ENCODE peak calls at places on chromosomes 12 and 14, in six cellular contexts. One of them, this sample, is unnamed.

GRCh38 chr14:33452982-33453381 is 497.9 kb downstream of the EGLN3 start:
- DNase-seq in kidney tubule cell: no peak
- DNase-seq in GM04504: no peak
- DNase-seq in stimulated activated naive CD8-positive, alpha-beta T cell treated with anti-CD3 and anti-CD28 coated beads, Interleukin-15, amount 100 ng/mL, for 72 hours: no peak
- DNase-seq in mucosa of gallbladder: no peak
- DNase-seq in amniotic stem cell: no peak
- DNase-seq in this sample: no peak

GRCh38 chr12:77062846-77063461 is 2.4 kb downstream of the E2F7 start:
- DNase-seq in kidney tubule cell: peak; percentile 43
- DNase-seq in GM04504: no peak
- DNase-seq in stimulated activated naive CD8-positive, alpha-beta T cell treated with anti-CD3 and anti-CD28 coated beads, Interleukin-15, amount 100 ng/mL, for 72 hours: no peak
- DNase-seq in mucosa of gallbladder: peak; percentile 26
- DNase-seq in amniotic stem cell: no peak
- DNase-seq in this sample: no peak

GRCh38 chr12:114858388-114859146 is 174.6 kb upstream of the TBX3 start:
- DNase-seq in kidney tubule cell: no peak
- DNase-seq in GM04504: no peak
- DNase-seq in stimulated activated naive CD8-positive, alpha-beta T cell treated with anti-CD3 and anti-CD28 coated beads, Interleukin-15, amount 100 ng/mL, for 72 hours: no peak
- DNase-seq in mucosa of gallbladder: no peak
- DNase-seq in amniotic stem cell: no peak
- DNase-seq in this sample: no peak

GRCh38 chr14:93935213-93935612 is 8.1 kb downstream of the FAM181A start:
- DNase-seq in kidney tubule cell: no peak
- DNase-seq in amniotic stem cell: no peak
- DNase-seq in GM04504: no peak
- DNase-seq in mucosa of gallbladder: no peak
- DNase-seq in stimulated activated naive CD8-positive, alpha-beta T cell treated with anti-CD3 and anti-CD28 coated beads, Interleukin-15, amount 100 ng/mL, for 72 hours: no peak
- DNase-seq in this sample: no peak

GRCh38 chr14:91264151-91265150 is 19.9 kb upstream of the GPR68 start:
- DNase-seq in kidney tubule cell: no peak
- DNase-seq in amniotic stem cell: no peak
- DNase-seq in stimulated activated naive CD8-positive, alpha-beta T cell treated with anti-CD3 and anti-CD28 coated beads, Interleukin-15, amount 100 ng/mL, for 72 hours: no peak
- DNase-seq in mucosa of gallbladder: no peak
- DNase-seq in GM04504: no peak
- DNase-seq in this sample: no peak

GRCh38 chr12:54448344-54448743 is 25.1 kb downstream of the GTSF1 start:
- DNase-seq in amniotic stem cell: no peak
- DNase-seq in kidney tubule cell: no peak
- DNase-seq in stimulated activated naive CD8-positive, alpha-beta T cell treated with anti-CD3 and anti-CD28 coated beads, Interleukin-15, amount 100 ng/mL, for 72 hours: no peak
- DNase-seq in GM04504: no peak
- DNase-seq in mucosa of gallbladder: no peak
- DNase-seq in this sample: no peak

GRCh38 chr12:49622501-49623141 is 740 bp upstream of the PRPF40B start:
- DNase-seq in mucosa of gallbladder: peak; percentile 28
- DNase-seq in amniotic stem cell: no peak
- DNase-seq in GM04504: no peak
- DNase-seq in kidney tubule cell: peak; percentile 45
- DNase-seq in stimulated activated naive CD8-positive, alpha-beta T cell treated with anti-CD3 and anti-CD28 coated beads, Interleukin-15, amount 100 ng/mL, for 72 hours: peak; percentile 76
- DNase-seq in this sample: no peak

GRCh38 chr12:31702047-31702446 is 26.8 kb downstream of the AMN1 start:
- DNase-seq in stimulated activated naive CD8-positive, alpha-beta T cell treated with anti-CD3 and anti-CD28 coated beads, Interleukin-15, amount 100 ng/mL, for 72 hours: no peak
- DNase-seq in GM04504: peak; percentile 2
- DNase-seq in mucosa of gallbladder: no peak
- DNase-seq in amniotic stem cell: no peak
- DNase-seq in kidney tubule cell: peak; percentile 20
- DNase-seq in this sample: no peak

GRCh38 chr14:62126885-62127478 is 364.8 kb downstream of the SNAPC1 start:
- DNase-seq in stimulated activated naive CD8-positive, alpha-beta T cell treated with anti-CD3 and anti-CD28 coated beads, Interleukin-15, amount 100 ng/mL, for 72 hours: no peak
- DNase-seq in kidney tubule cell: peak; percentile 68
- DNase-seq in GM04504: peak; percentile 23
- DNase-seq in amniotic stem cell: peak; percentile 38
- DNase-seq in mucosa of gallbladder: peak; percentile 17
- DNase-seq in this sample: no peak

GRCh38 chr14:73236157-73236556 is 1.1 kb upstream of the PAPLN start:
- DNase-seq in kidney tubule cell: no peak
- DNase-seq in stimulated activated naive CD8-positive, alpha-beta T cell treated with anti-CD3 and anti-CD28 coated beads, Interleukin-15, amount 100 ng/mL, for 72 hours: no peak
- DNase-seq in mucosa of gallbladder: no peak
- DNase-seq in amniotic stem cell: no peak
- DNase-seq in GM04504: no peak
- DNase-seq in this sample: no peak

GRCh38 chr14:68784995-68785816 is 7.7 kb downstream of the ZFP36L1 start:
- DNase-seq in stimulated activated naive CD8-positive, alpha-beta T cell treated with anti-CD3 and anti-CD28 coated beads, Interleukin-15, amount 100 ng/mL, for 72 hours: no peak
- DNase-seq in amniotic stem cell: no peak
- DNase-seq in GM04504: no peak
- DNase-seq in mucosa of gallbladder: no peak
- DNase-seq in kidney tubule cell: peak; percentile 99
- DNase-seq in this sample: no peak

GRCh38 chr14:60839057-60839456 is 104.5 kb downstream of the MNAT1 start:
- DNase-seq in stimulated activated naive CD8-positive, alpha-beta T cell treated with anti-CD3 and anti-CD28 coated beads, Interleukin-15, amount 100 ng/mL, for 72 hours: no peak
- DNase-seq in kidney tubule cell: no peak
- DNase-seq in mucosa of gallbladder: no peak
- DNase-seq in GM04504: no peak
- DNase-seq in amniotic stem cell: no peak
- DNase-seq in this sample: no peak

GRCh38 chr12:47722926-47723631 is 2.2 kb downstream of the ENDOU start:
- DNase-seq in kidney tubule cell: no peak
- DNase-seq in GM04504: no peak
- DNase-seq in mucosa of gallbladder: no peak
- DNase-seq in amniotic stem cell: no peak
- DNase-seq in stimulated activated naive CD8-positive, alpha-beta T cell treated with anti-CD3 and anti-CD28 coated beads, Interleukin-15, amount 100 ng/mL, for 72 hours: no peak
- DNase-seq in this sample: no peak

GRCh38 chr12:31386364-31386777 is 60.4 kb upstream of the SINHCAF start:
- DNase-seq in GM04504: no peak
- DNase-seq in mucosa of gallbladder: no peak
- DNase-seq in stimulated activated naive CD8-positive, alpha-beta T cell treated with anti-CD3 and anti-CD28 coated beads, Interleukin-15, amount 100 ng/mL, for 72 hours: no peak
- DNase-seq in amniotic stem cell: no peak
- DNase-seq in kidney tubule cell: no peak
- DNase-seq in this sample: no peak

GRCh38 chr12:63400746-63401145 is 249.7 kb upstream of the AVPR1A start:
- DNase-seq in mucosa of gallbladder: no peak
- DNase-seq in kidney tubule cell: peak; percentile 89
- DNase-seq in stimulated activated naive CD8-positive, alpha-beta T cell treated with anti-CD3 and anti-CD28 coated beads, Interleukin-15, amount 100 ng/mL, for 72 hours: no peak
- DNase-seq in GM04504: no peak
- DNase-seq in amniotic stem cell: no peak
- DNase-seq in this sample: no peak

GRCh38 chr12:53229454-53229853 is 2.6 kb downstream of the RARG start:
- DNase-seq in stimulated activated naive CD8-positive, alpha-beta T cell treated with anti-CD3 and anti-CD28 coated beads, Interleukin-15, amount 100 ng/mL, for 72 hours: no peak
- DNase-seq in GM04504: no peak
- DNase-seq in mucosa of gallbladder: no peak
- DNase-seq in amniotic stem cell: no peak
- DNase-seq in kidney tubule cell: no peak
- DNase-seq in this sample: no peak

GRCh38 chr14:75449703-75450102 is 21.9 kb downstream of the JDP2 start:
- DNase-seq in stimulated activated naive CD8-positive, alpha-beta T cell treated with anti-CD3 and anti-CD28 coated beads, Interleukin-15, amount 100 ng/mL, for 72 hours: no peak
- DNase-seq in kidney tubule cell: no peak
- DNase-seq in mucosa of gallbladder: no peak
- DNase-seq in amniotic stem cell: no peak
- DNase-seq in GM04504: no peak
- DNase-seq in this sample: no peak

GRCh38 chr12:66131067-66131688 is 628 bp upstream of the LLPH start:
- DNase-seq in mucosa of gallbladder: no peak
- DNase-seq in stimulated activated naive CD8-positive, alpha-beta T cell treated with anti-CD3 and anti-CD28 coated beads, Interleukin-15, amount 100 ng/mL, for 72 hours: no peak
- DNase-seq in GM04504: no peak
- DNase-seq in kidney tubule cell: no peak
- DNase-seq in amniotic stem cell: no peak
- DNase-seq in this sample: no peak

GRCh38 chr14:21300892-21301291 is 21.0 kb downstream of the RPGRIP1 start:
- DNase-seq in amniotic stem cell: no peak
- DNase-seq in stimulated activated naive CD8-positive, alpha-beta T cell treated with anti-CD3 and anti-CD28 coated beads, Interleukin-15, amount 100 ng/mL, for 72 hours: peak; percentile 29
- DNase-seq in kidney tubule cell: no peak
- DNase-seq in GM04504: no peak
- DNase-seq in mucosa of gallbladder: no peak
- DNase-seq in this sample: no peak

GRCh38 chr12:99087278-99087677 is 442.2 kb downstream of the APAF1 start:
- DNase-seq in stimulated activated naive CD8-positive, alpha-beta T cell treated with anti-CD3 and anti-CD28 coated beads, Interleukin-15, amount 100 ng/mL, for 72 hours: no peak
- DNase-seq in amniotic stem cell: no peak
- DNase-seq in kidney tubule cell: peak; percentile 29
- DNase-seq in GM04504: no peak
- DNase-seq in mucosa of gallbladder: no peak
- DNase-seq in this sample: no peak

GRCh38 chr14:85528882-85529585 is 910 bp upstream of the FLRT2 start:
- DNase-seq in amniotic stem cell: peak; percentile 68
- DNase-seq in GM04504: peak; percentile 58
- DNase-seq in stimulated activated naive CD8-positive, alpha-beta T cell treated with anti-CD3 and anti-CD28 coated beads, Interleukin-15, amount 100 ng/mL, for 72 hours: no peak
- DNase-seq in mucosa of gallbladder: peak; percentile 22
- DNase-seq in kidney tubule cell: peak; percentile 76
- DNase-seq in this sample: no peak

GRCh38 chr12:106181416-106182114 is 42.8 kb upstream of the NUAK1 start:
- DNase-seq in kidney tubule cell: no peak
- DNase-seq in GM04504: no peak
- DNase-seq in amniotic stem cell: no peak
- DNase-seq in stimulated activated naive CD8-positive, alpha-beta T cell treated with anti-CD3 and anti-CD28 coated beads, Interleukin-15, amount 100 ng/mL, for 72 hours: no peak
- DNase-seq in mucosa of gallbladder: no peak
- DNase-seq in this sample: no peak

GRCh38 chr12:116690016-116690709 is 47.7 kb downstream of the SPRING1 start:
- DNase-seq in stimulated activated naive CD8-positive, alpha-beta T cell treated with anti-CD3 and anti-CD28 coated beads, Interleukin-15, amount 100 ng/mL, for 72 hours: no peak
- DNase-seq in amniotic stem cell: no peak
- DNase-seq in kidney tubule cell: no peak
- DNase-seq in mucosa of gallbladder: no peak
- DNase-seq in GM04504: no peak
- DNase-seq in this sample: no peak

GRCh38 chr14:104924421-104925213 is at the start of gene PLD4:
- DNase-seq in stimulated activated naive CD8-positive, alpha-beta T cell treated with anti-CD3 and anti-CD28 coated beads, Interleukin-15, amount 100 ng/mL, for 72 hours: no peak
- DNase-seq in amniotic stem cell: no peak
- DNase-seq in kidney tubule cell: no peak
- DNase-seq in GM04504: no peak
- DNase-seq in mucosa of gallbladder: no peak
- DNase-seq in this sample: no peak

GRCh38 chr12:105382771-105383632 is 52.5 kb downstream of the C12orf75 start:
- DNase-seq in mucosa of gallbladder: peak; percentile 40
- DNase-seq in kidney tubule cell: peak; percentile 85
- DNase-seq in stimulated activated naive CD8-positive, alpha-beta T cell treated with anti-CD3 and anti-CD28 coated beads, Interleukin-15, amount 100 ng/mL, for 72 hours: no peak
- DNase-seq in amniotic stem cell: peak; percentile 59
- DNase-seq in GM04504: peak; percentile 62
- DNase-seq in this sample: no peak

GRCh38 chr12:41452838-41453237 is 264.7 kb downstream of the PDZRN4 start:
- DNase-seq in stimulated activated naive CD8-positive, alpha-beta T cell treated with anti-CD3 and anti-CD28 coated beads, Interleukin-15, amount 100 ng/mL, for 72 hours: no peak
- DNase-seq in GM04504: no peak
- DNase-seq in mucosa of gallbladder: no peak
- DNase-seq in amniotic stem cell: no peak
- DNase-seq in kidney tubule cell: no peak
- DNase-seq in this sample: no peak

GRCh38 chr14:52950898-52951729 is at the start of gene FERMT2:
- DNase-seq in amniotic stem cell: peak; percentile 97
- DNase-seq in kidney tubule cell: peak; percentile 90
- DNase-seq in GM04504: peak; percentile 77
- DNase-seq in stimulated activated naive CD8-positive, alpha-beta T cell treated with anti-CD3 and anti-CD28 coated beads, Interleukin-15, amount 100 ng/mL, for 72 hours: no peak
- DNase-seq in mucosa of gallbladder: peak; percentile 82
- DNase-seq in this sample: no peak

GRCh38 chr12:64665506-64665905 is 55.2 kb downstream of the RASSF3 start:
- DNase-seq in stimulated activated naive CD8-positive, alpha-beta T cell treated with anti-CD3 and anti-CD28 coated beads, Interleukin-15, amount 100 ng/mL, for 72 hours: peak; percentile 44
- DNase-seq in mucosa of gallbladder: no peak
- DNase-seq in amniotic stem cell: no peak
- DNase-seq in GM04504: no peak
- DNase-seq in kidney tubule cell: no peak
- DNase-seq in this sample: no peak

This sample was measured in esophagus squamous epithelium.